ENCODE peak calls at places on chromosomes 4 and X, in four cellular contexts. X is ovary; N is heart right ventricle; D is CD8-positive, alpha-beta memory T cell. G is an unnamed sample.

GRCh38 chrX:106168107-106168506 is at the start of gene PWWP3B:
- DNase-seq in X (peak), N (peak), D (no peak), G (no peak)

GRCh38 chrX:149370097-149370496 is 135.0 kb downstream of the IDS start:
- DNase-seq in X (no peak), N (no peak), D (no peak), G (no peak)

GRCh38 chrX:130413415-130413814 is 11.6 kb downstream of the RBMX2 start:
- DNase-seq in X (peak), N (no peak), D (no peak), G (no peak)

GRCh38 chrX:132634521-132634920 is 145.7 kb upstream of the MBNL3 start:
- DNase-seq in X (no peak), N (no peak), D (no peak), G (no peak)

GRCh38 chr4:1192493-1193205 is 20.3 kb upstream of the SPON2 start:
- DNase-seq in X (peak), N (peak), D (no peak), G (peak)

GRCh38 chr4:42656986-42657792 is at the start of gene ATP8A1:
- DNase-seq in X (peak), N (peak), D (peak), G (peak)

GRCh38 chr4:153651041-153651960 is 32.8 kb upstream of the TLR2 start:
- DNase-seq in X (no peak), N (peak), D (no peak), G (peak)

GRCh38 chrX:10014462-10015373 is 47.6 kb downstream of the CLDN34 start:
- DNase-seq in X (peak), N (peak), D (peak), G (peak)

GRCh38 chrX:123570011-123570590 is 162.8 kb downstream of the THOC2 start:
- DNase-seq in X (no peak), N (no peak), D (no peak), G (no peak)

GRCh38 chr4:124640037-124640730 is 72.3 kb downstream of the ANKRD50 start:
- DNase-seq in X (no peak), N (no peak), D (no peak), G (no peak)

GRCh38 chr4:154691229-154691628 is 52.6 kb upstream of the LRAT start:
- DNase-seq in X (no peak), N (no peak), D (no peak), G (no peak)

GRCh38 chr4:78437608-78438088 is 113.9 kb upstream of the ANXA3 start:
- DNase-seq in X (no peak), N (no peak), D (no peak), G (no peak)

GRCh38 chrX:149910178-149910695 is 19.1 kb upstream of the HSFX4 start:
- DNase-seq in X (no peak), N (no peak), D (no peak), G (no peak)

GRCh38 chr4:176780995-176781738 is 11.6 kb downstream of the VEGFC start:
- DNase-seq in X (no peak), N (no peak), D (no peak), G (no peak)

GRCh38 chrX:49884290-49884862 is 5.1 kb downstream of the USP27X start:
- DNase-seq in X (peak), N (peak), D (peak), G (no peak)

GRCh38 chr4:87848622-87849351 is 16.0 kb downstream of the MEPE start:
- DNase-seq in X (peak), N (peak), D (no peak), G (peak)

GRCh38 chrX:20189171-20189570 is 47.5 kb upstream of the EIF1AX start:
- DNase-seq in X (no peak), N (no peak), D (no peak), G (no peak)

GRCh38 chr4:60019946-60020345 is 1180.2 kb upstream of the ADGRL3 start:
- DNase-seq in X (no peak), N (no peak), D (no peak), G (no peak)

GRCh38 chr4:24392613-24393012 is 191.7 kb downstream of the DHX15 start:
- DNase-seq in X (no peak), N (no peak), D (no peak), G (no peak)

GRCh38 chr4:79395883-79396282 is 12.1 kb downstream of the GK2 start:
- DNase-seq in X (no peak), N (no peak), D (no peak), G (no peak)

GRCh38 chr4:79764118-79764517 is 308.9 kb downstream of the ANTXR2 start:
- DNase-seq in X (no peak), N (no peak), D (no peak), G (no peak)

GRCh38 chr4:118158946-118159345 is 124.7 kb downstream of the NDST3 start:
- DNase-seq in X (no peak), N (no peak), D (no peak), G (no peak)
- H3K27ac ChIP-seq in X (no peak), N (no peak), D (no peak), G (no peak)

DNA sequence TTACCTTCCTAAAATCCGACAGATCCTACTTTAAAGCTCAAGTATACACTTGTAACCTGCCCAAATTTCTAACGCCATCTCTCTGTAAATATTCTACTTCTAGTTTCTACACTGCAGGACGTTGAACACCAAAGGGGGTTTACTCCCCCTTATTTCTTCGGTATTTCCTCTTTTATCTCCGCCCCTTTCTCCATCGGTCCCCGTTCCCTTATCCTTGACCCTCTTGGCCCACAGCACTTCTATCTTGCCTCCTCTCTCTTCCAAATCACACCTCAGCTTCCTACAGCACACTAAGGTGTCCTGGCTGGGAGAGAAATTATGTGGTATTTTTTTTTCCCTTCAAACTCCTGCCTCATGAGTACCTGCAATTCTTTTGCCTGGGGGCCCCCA is 728 bp downstream of the ZMAT1 start:
- DNase-seq in X (no peak), N (peak), D (no peak), G (no peak)
- H3K4me3 ChIP-seq in X (peak), N (peak), D (peak), G (peak)

GRCh38 chr4:74111576-74111975 is 12.6 kb upstream of the CXCL2 start:
- DNase-seq in X (no peak), N (no peak), D (no peak), G (no peak)

GRCh38 chr4:74117024-74117534 is 18.1 kb upstream of the CXCL2 start:
- DNase-seq in X (peak), N (peak), D (no peak), G (peak)

GRCh38 chr4:74111990-74112389 is 13.0 kb upstream of the CXCL2 start:
- DNase-seq in X (no peak), N (peak), D (no peak), G (no peak)

GRCh38 chr4:74112399-74113090 is 13.6 kb upstream of the CXCL2 start:
- DNase-seq in X (no peak), N (no peak), D (no peak), G (no peak)

GRCh38 chr4:74114234-74114633 is 15.2 kb upstream of the CXCL2 start:
- DNase-seq in X (no peak), N (no peak), D (no peak), G (no peak)
- H3K27ac ChIP-seq in X (no peak), N (no peak), D (no peak), G (no peak)

GRCh38 chr4:81469774-81470455 is 1.8 kb downstream of the RASGEF1B start:
- DNase-seq in X (no peak), N (no peak), D (no peak), G (no peak)

GRCh38 chr4:81473086-81473396 is 1.3 kb upstream of the RASGEF1B start:
- DNase-seq in X (no peak), N (no peak), D (no peak), G (no peak)

GRCh38 chr4:81472249-81473085 is 760 bp upstream of the RASGEF1B start:
- DNase-seq in X (peak), N (peak), D (peak), G (no peak)

GRCh38 chr4:81470456-81471327 is 1.0 kb downstream of the RASGEF1B start:
- DNase-seq in X (peak), N (peak), D (no peak), G (peak)

DNA sequence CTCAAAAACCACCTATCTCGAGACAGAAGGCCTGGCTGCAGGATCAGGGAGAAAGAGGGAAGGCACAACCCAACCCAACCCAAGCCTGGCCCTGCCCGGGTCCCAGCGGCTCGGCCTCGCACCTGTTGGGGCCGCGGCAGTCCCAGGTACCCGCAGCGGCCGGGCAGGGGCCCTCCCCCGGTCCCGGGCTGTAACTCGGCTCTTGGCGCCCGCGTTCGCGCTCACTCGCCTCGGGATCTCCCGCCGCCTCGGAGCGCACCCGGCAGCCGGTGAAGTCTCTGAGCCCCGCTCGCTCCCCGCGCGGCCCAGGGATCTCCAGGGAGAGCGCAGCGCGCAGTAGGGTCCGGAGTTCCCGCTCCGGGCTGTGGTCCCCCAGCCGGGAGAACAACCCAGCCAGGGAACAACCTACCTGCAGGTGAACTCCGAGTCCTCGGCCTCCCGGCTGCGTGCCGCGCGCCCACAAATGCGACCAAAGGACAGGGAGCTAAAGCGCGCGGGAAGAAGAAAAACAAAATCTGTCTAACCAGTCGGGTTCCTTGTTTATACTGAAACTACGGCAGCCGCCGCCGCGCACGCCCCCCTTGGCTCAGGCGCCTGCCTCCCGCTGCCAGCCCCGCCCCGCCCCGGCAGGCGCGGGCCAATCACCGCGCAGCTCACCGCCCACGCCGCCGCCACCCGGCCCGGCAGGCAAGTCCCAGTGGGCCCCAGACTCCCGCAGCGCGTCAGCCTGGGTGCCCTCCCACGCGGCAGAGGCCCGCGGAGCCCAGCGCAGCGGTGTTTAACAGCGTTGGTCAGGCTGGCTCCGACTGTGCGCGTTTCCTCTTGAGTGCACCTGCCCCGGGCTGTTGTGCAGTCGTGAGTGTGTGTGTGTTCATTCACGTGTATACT is at the start of gene RASGEF1B:
- DNase-seq in X (peak), N (peak), D (peak), G (peak)
- H3K4me3 ChIP-seq in X (peak), N (peak), D (peak), G (peak)

DNA sequence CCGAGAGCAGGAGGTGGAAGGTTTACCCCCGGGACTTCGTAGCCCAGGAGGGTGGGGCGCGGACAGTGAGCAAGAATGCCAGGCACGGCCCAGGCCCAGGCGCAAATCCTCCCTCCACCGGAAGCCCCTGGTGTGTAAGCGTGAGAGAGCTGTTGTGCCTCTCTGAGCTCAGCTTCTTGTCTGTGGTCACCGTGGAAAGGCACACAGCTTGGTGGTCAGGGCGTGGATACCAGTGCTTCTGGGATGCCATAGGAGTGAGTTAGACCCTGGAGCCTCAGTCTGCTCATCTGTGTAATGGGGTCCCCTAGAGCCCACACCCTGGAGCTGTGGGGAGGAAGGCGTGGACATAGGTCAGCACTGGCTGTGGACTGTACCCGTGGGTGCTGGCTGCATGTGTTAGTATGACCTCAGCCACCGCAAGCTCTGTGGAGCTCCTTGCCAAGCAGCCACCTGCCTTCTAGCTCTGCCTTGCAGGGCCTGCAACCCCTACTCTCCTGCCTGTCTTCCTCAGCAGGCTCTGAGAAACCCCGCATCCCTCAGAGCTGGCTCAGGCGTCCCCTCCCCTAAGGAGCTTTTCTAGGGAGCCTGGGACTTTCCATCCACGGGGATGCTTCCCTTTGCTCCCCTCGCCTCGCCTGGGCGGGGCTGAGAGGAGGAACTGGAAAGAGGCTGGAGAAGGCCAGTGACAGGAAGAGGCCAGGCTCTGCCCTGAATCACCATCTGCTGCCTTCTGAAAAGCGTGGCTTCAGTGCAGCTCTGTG is 28.0 kb upstream of the AFAP1 start:
- DNase-seq in X (no peak), N (no peak), D (no peak), G (no peak)
- H3K27ac ChIP-seq in X (no peak), N (no peak), D (no peak), G (no peak)

GRCh38 chrX:87636533-87636932 is 118.9 kb downstream of the KLHL4 start:
- DNase-seq in X (no peak), N (no peak), D (no peak), G (no peak)

DNA sequence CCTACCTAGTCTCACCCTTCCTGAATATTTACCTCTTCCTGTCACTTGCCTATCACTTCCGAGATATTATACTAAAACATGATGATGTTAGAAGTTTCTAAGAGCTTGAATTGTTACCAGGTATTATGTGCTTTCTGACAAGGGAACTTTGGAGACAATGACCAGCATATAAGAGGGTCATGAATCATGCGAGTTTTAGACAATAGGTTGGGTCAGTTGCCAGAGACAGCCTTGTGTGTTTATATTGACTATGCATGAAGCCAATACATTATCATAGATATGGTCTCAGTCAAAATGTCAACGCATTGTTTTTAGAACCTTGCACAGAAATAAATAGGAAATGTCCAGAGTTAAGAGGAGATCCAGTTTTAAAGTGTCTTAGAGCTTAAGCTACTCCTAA is 116.8 kb downstream of the KLHL4 start:
- DNase-seq in X (no peak), N (no peak), D (no peak), G (no peak)
- H3K4me3 ChIP-seq in X (no peak), N (no peak), D (no peak), G (no peak)

GRCh38 chrX:108511721-108512120 is 72.1 kb downstream of the COL4A5 start:
- DNase-seq in X (no peak), N (no peak), D (no peak), G (no peak)

DNA sequence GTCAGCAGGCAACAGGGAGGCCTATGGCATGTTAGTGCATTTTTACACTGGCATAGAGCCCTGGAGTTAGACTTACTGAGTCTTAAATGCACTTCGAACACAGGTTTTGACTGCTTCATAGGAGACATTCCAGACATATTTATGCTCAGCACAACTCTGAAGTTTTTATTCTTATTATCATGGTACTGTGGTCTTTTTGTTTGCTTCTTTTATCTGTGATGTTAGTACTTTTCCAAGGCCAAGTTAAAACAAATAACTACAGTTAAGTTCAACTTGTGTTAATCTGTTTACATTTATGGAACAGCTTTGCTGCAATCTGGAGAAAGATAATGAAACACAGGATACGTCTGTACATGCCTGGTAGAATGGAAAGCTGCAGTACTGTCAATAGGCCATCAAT is 76.5 kb downstream of the COL4A5 start:
- DNase-seq in X (no peak), N (no peak), D (no peak), G (no peak)
- H3K27ac ChIP-seq in X (no peak), N (no peak), D (no peak), G (no peak)

DNA sequence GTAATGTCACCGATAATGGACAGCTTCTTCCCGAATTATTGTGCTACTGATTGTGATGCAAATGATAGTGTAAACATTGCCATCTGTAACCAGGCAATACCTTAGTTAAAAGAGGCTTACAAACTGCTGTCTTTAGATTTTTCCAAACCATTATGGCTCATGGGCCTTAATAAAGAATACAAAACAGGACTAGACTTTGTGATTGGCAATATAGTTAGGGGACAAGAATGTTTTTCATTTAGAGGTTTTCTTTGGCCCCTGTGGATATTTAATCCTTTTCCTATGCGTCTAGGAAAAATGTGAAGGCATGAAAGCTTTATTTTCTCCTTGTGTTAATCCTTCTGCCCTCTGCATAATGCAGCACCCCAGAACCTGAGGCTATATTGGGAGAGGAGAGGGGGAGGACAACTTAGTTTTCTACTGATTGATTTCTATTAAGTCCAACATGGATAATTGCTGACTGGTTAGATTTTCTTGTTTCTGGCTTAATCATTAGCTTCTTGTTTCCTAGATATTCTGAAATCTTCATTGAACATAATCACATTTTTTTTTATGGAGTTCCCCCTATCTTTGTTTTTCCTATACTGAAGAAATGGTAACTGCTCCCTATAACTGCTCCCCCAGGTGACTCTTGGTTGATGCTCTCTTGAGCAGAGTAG is 1.9 kb downstream of the PRPS1 start:
- DNase-seq in X (no peak), N (no peak), D (no peak), G (no peak)
- H3K4me3 ChIP-seq in X (no peak), N (no peak), D (peak), G (no peak)